ENCODE peak calls at places on chromosomes 12 and 14, in five cellular contexts. H, K, T, O and Y are unnamed samples.
A peak's percentile ranks its signal among the peaks of the same experiment; 100 is the strongest.

GRCh38 chr12:11711675-11712327 is 62.3 kb downstream of the ETV6 start:
- DNase-seq in H (no peak), T (peak; percentile 67), K (no peak), O (no peak), Y (no peak)

GRCh38 chr12:47734725-47735480 is 9.6 kb upstream of the ENDOU start:
- DNase-seq in O (no peak), H (peak; percentile 63), K (peak; percentile 66), T (no peak), Y (no peak)

GRCh38 chr12:94498073-94498472 is 38.4 kb upstream of the CEP83 start:
- DNase-seq in H (no peak), T (no peak), K (no peak), O (no peak), Y (no peak)

GRCh38 chr12:113348849-113349536 is 9.4 kb upstream of the PLBD2 start:
- DNase-seq in H (peak; percentile 53), T (no peak), O (no peak), K (peak; percentile 74), Y (no peak)

GRCh38 chr14:90781344-90781761 is 34.9 kb downstream of the TTC7B start:
- DNase-seq in O (peak; percentile 58), H (no peak), T (peak; percentile 71), K (no peak), Y (no peak)

GRCh38 chr14:35079742-35080141 is 33.7 kb downstream of the FAM177A1 start:
- DNase-seq in K (no peak), O (no peak), H (no peak), T (no peak), Y (no peak)

GRCh38 chr12:96500686-96501085 is 11.3 kb downstream of the CFAP54 start:
- DNase-seq in T (peak; percentile 40), K (no peak), H (no peak), O (no peak), Y (no peak)

GRCh38 chr12:75480469-75480949 is at the start of gene GLIPR1:
- DNase-seq in H (no peak), T (peak; percentile 99), O (peak; percentile 98), K (no peak), Y (no peak)

GRCh38 chr12:62758216-62758615 is 176.7 kb downstream of the PPM1H start:
- DNase-seq in K (no peak), H (no peak), T (peak; percentile 96), O (peak; percentile 61), Y (no peak)

GRCh38 chr14:91138511-91139359 is 24.9 kb downstream of the DGLUCY start:
- DNase-seq in K (peak; percentile 41), T (no peak), H (peak; percentile 66), O (peak; percentile 35), Y (no peak)

GRCh38 chr14:34711169-34711568 is 3.2 kb downstream of the CFL2 start:
- DNase-seq in H (no peak), K (no peak), O (peak; percentile 91), T (peak; percentile 94), Y (no peak)

GRCh38 chr12:91133871-91134270 is 22.6 kb upstream of the LUM start:
- DNase-seq in T (peak; percentile 91), H (no peak), O (peak; percentile 77), K (no peak), Y (no peak)

GRCh38 chr12:80031229-80031628 is 68.1 kb upstream of the OTOGL start:
- DNase-seq in H (no peak), O (no peak), K (no peak), T (no peak), Y (no peak)

GRCh38 chr14:52380294-52380693 is 66.2 kb downstream of the PTGER2 start:
- DNase-seq in H (no peak), O (peak; percentile 72), T (peak; percentile 75), K (no peak), Y (no peak)

GRCh38 chr12:10205251-10205807 is 7.3 kb upstream of the GABARAPL1 start:
- DNase-seq in O (peak; percentile 85), K (no peak), T (peak; percentile 53), H (no peak), Y (no peak)

GRCh38 chr14:100239200-100239839 is 376 bp downstream of the YY1 start:
- DNase-seq in T (no peak), H (no peak), O (no peak), K (no peak), Y (no peak)

GRCh38 chr12:5977556-5977955 is 32.5 kb upstream of the ANO2 start:
- DNase-seq in H (no peak), O (no peak), T (no peak), K (no peak), Y (no peak)

GRCh38 chr14:93970589-93970966 is 5.8 kb downstream of the ASB2 start:
- DNase-seq in K (no peak), O (no peak), T (no peak), H (no peak), Y (no peak)

GRCh38 chr12:26416550-26416949 is 221.2 kb downstream of the SSPN start:
- DNase-seq in T (no peak), H (no peak), O (no peak), K (no peak), Y (no peak)

GRCh38 chr14:61459229-61459628 is 137.8 kb downstream of the PRKCH start:
- DNase-seq in H (no peak), K (no peak), O (no peak), T (no peak), Y (no peak)

GRCh38 chr14:104278214-104278534 is 139.8 kb downstream of the KIF26A start:
- DNase-seq in H (peak; percentile 23), T (no peak), K (peak; percentile 12), O (no peak), Y (no peak)

GRCh38 chr14:104282332-104283196 is 144.2 kb downstream of the KIF26A start:
- DNase-seq in K (peak; percentile 15), H (no peak), T (no peak), O (no peak), Y (no peak)

GRCh38 chr14:104281768-104282301 is 143.4 kb downstream of the KIF26A start:
- DNase-seq in K (peak; percentile 18), H (peak; percentile 29), O (no peak), T (no peak), Y (no peak)

GRCh38 chr14:104280902-104281767 is 142.7 kb downstream of the KIF26A start:
- DNase-seq in H (peak; percentile 45), K (peak; percentile 20), T (no peak), O (no peak), Y (no peak)

GRCh38 chr14:104280085-104280901 is 141.9 kb downstream of the KIF26A start:
- DNase-seq in K (peak; percentile 25), O (no peak), H (peak; percentile 40), T (no peak), Y (no peak)
- H4K91ac ChIP-seq in K (no peak overlapping the region), O (no peak overlapping the region), H (no peak overlapping the region), T (no peak overlapping the region), Y (peak overlapping the region; percentile 89)

GRCh38 chr12:53218551-53219114 is 11.6 kb upstream of the ITGB7 start:
- DNase-seq in T (no peak), K (peak; percentile 33), O (no peak), H (no peak), Y (no peak)

GRCh38 chr12:53217930-53218307 is 10.9 kb upstream of the ITGB7 start:
- DNase-seq in O (peak; percentile 52), T (peak; percentile 27), H (no peak), K (peak; percentile 51), Y (no peak)

GRCh38 chr12:53219116-53219955 is 12.3 kb upstream of the ITGB7 start:
- DNase-seq in T (peak; percentile 66), K (peak; percentile 29), O (peak; percentile 88), H (no peak), Y (no peak)

GRCh38 chr12:53215497-53215896 is 8.4 kb upstream of the ITGB7 start:
- DNase-seq in K (no peak), O (no peak), T (no peak), H (no peak), Y (no peak)

DNA sequence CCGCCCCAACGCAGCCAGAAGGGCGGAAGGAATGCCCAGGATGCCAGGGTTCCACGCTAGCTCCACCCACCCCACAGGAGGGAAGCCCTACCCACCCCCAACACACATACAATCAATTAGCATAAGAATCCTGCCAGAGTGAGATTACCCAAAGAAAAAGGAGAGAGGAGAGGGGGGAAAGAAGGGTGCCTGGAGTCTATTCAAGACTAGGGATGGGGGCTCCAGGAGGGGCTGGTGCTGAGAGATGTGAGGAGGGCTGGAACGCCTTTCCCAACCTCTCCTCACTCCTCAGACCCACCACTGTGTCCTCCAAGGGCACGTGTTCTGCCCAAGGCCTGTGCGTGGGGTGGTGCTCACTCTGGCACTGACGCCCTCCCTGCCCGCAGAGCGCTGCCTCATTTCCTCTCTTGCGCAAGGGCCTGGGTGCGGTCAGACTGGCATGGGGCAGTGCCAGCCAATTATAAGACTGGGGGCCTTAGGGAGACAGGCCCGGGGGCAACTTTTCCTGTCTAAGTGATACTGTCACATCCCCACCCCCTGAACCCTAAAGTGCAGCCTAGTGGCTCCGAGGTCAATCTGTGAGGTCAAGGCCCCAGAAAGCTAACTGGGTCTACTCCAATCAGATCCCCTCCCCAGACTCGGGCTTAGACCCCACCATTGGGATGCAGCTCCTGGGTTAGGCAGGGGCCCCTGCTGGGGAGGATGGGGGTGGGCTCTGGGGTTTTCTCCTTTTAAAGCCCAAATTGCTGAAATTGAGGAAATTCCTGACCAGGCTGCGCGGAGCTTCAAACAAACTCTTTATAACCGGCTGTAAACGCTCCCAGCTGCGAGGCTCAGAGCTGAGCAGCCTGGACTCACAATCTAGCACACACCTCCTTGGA is 10.2 kb upstream of the ITGB7 start:
- DNase-seq in K (peak; percentile 88), H (peak; percentile 87), O (no peak), T (no peak), Y (no peak)
- H2BK120ac ChIP-seq in K (no peak overlapping the region), H (peak overlapping the region; percentile 96), O (no peak overlapping the region), T (peak overlapping the region; percentile 56), Y (no peak overlapping the region)

GRCh38 chr12:132560421-132560830 is 50.0 kb downstream of the LRCOL1 start:
- DNase-seq in O (no peak), K (no peak), H (peak; percentile 72), T (no peak), Y (no peak)
- H3K18ac ChIP-seq in O (no peak overlapping the region), K (peak overlapping the region; percentile 81), H (peak overlapping the region; percentile 95), T (no peak overlapping the region), Y (peak overlapping the region; percentile 95)

DNA sequence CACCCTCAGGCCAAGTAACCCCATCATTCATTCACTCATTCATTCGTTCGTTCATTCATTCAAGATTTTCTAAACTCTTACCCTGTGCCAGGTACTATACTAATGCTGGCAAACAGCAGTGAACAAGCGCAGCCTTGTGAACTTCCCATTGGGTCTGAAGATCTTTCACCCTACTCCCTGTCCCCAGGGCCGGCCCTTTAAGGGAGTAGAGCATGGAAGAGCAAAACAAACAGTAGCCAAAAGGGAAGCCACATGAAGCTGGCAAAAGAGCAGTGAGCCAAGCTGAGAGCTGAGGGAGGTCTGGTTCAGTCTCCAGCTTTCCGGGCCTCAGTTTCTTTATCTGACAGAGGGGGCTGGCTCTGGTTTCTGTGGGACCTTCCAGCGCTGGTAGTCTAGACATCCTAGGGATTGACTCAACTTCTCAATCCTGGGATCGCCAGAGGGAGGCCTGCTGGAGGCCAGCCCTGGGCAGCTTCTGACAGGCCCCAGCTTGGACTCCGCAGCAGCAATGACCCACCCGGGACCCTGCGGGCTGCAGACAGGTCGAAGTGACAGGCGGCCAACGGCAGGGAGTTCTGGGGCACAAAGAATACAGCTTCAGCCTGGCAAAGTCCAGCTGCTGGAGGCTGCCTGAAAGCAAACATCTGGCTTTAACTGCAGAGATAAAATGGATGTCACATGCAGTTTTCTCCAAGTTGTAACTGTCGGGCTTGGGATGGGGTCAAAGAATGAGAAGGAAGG is 27.1 kb downstream of the ACTN1 start:
- DNase-seq in O (no peak), T (no peak), K (no peak), H (no peak), Y (no peak)
- H4K91ac ChIP-seq in O (peak overlapping the region; percentile 90), T (peak overlapping the region; percentile 74), K (no peak overlapping the region), H (no peak overlapping the region), Y (no peak overlapping the region)

GRCh38 chr12:92338671-92339070 is 193.0 kb upstream of the BTG1 start:
- DNase-seq in T (no peak), H (no peak), O (no peak), K (no peak), Y (no peak)
- H2BK120ac ChIP-seq in T (no peak overlapping the region), H (no peak overlapping the region), O (no peak overlapping the region), K (no peak overlapping the region), Y (no peak overlapping the region)